ENCODE peak calls at places on chromosome 18, in nine cellular contexts. P is dorsolateral prefrontal cortex; V is caudate nucleus; Q is SJSA1; F is CD8-positive, alpha-beta T cell; U is GM23248; B is CD4-positive, alpha-beta T cell; I is psoas muscle; S is uterus. E is an unnamed sample.
A peak's percentile ranks its signal among the peaks of the same experiment; 100 is the strongest.

GRCh38 chr18:48728204-48728833 is 189.5 kb downstream of the CTIF start:
- DNase-seq in P (no peak), B (no peak), Q (peak; percentile 84), I (no peak), S (no peak), F (no peak), V (no peak), U (peak; percentile 97), E (no peak)

GRCh38 chr18:62814114-62814759 is 98.9 kb downstream of the PHLPP1 start:
- DNase-seq in F (no peak), Q (no peak), S (no peak), U (no peak), I (no peak), B (no peak), P (no peak), V (no peak), E (no peak)

GRCh38 chr18:47215554-47216138 is 35.8 kb downstream of the SKOR2 start:
- DNase-seq in Q (peak; percentile 14), F (no peak), S (no peak), B (no peak), P (peak; percentile 34), V (no peak), I (no peak), U (peak; percentile 72), E (peak; percentile 16)

GRCh38 chr18:10912790-10913560 is 236.4 kb downstream of the PIEZO2 start:
- DNase-seq in B (no peak), V (no peak), F (no peak), S (no peak), Q (peak; percentile 39), U (peak; percentile 70), I (no peak), P (no peak), E (no peak)

GRCh38 chr18:9989481-9989880 is 75.7 kb downstream of the VAPA start:
- DNase-seq in Q (no peak), V (no peak), B (no peak), F (no peak), U (no peak), S (peak; percentile 34), I (no peak), P (no peak), E (no peak)

GRCh38 chr18:24369420-24369819 is 28.2 kb downstream of the OSBPL1A start:
- DNase-seq in Q (no peak), U (peak; percentile 3), V (no peak), B (no peak), S (no peak), I (no peak), F (no peak), P (no peak), E (no peak)

GRCh38 chr18:68840554-68841263 is 42.8 kb downstream of the CCDC102B start:
- DNase-seq in V (no peak), P (no peak), S (peak; percentile 35), B (no peak), U (peak; percentile 95), F (no peak), I (no peak), Q (peak; percentile 85), E (no peak)

GRCh38 chr18:49206717-49207116 is 253.7 kb downstream of the DYM start:
- DNase-seq in P (no peak), S (no peak), F (no peak), B (no peak), U (peak; percentile 45), I (no peak), V (no peak), Q (no peak), E (no peak)

GRCh38 chr18:12621737-12622306 is 36.1 kb downstream of the SPIRE1 start:
- DNase-seq in F (no peak), B (no peak), U (peak; percentile 96), P (no peak), S (no peak), V (no peak), I (no peak), Q (no peak), E (no peak)

GRCh38 chr18:55735969-55736368 is 148.0 kb upstream of the TCF4 start:
- DNase-seq in I (no peak), S (no peak), U (no peak), Q (no peak), P (no peak), F (no peak), B (no peak), V (no peak), E (no peak)

GRCh38 chr18:13261658-13262357 is 43.2 kb downstream of the LDLRAD4 start:
- DNase-seq in Q (no peak), I (no peak), F (no peak), U (no peak), S (no peak), V (no peak), B (no peak), P (no peak), E (no peak)

GRCh38 chr18:5941869-5942268 is 46.5 kb upstream of the TMEM200C start:
- DNase-seq in S (no peak), F (no peak), I (no peak), U (no peak), P (no peak), V (no peak), Q (no peak), B (no peak), E (no peak)

GRCh38 chr18:32049393-32050161 is 31.0 kb downstream of the RNF125 start:
- DNase-seq in B (peak; percentile 19), I (peak; percentile 56), U (peak; percentile 20), V (no peak), P (no peak), F (peak; percentile 40), Q (no peak), S (no peak), E (peak; percentile 18)

GRCh38 chr18:42915240-42915791 is 200.2 kb downstream of the RIT2 start:
- DNase-seq in B (no peak), V (no peak), I (no peak), U (no peak), F (no peak), Q (no peak), S (no peak), P (no peak), E (no peak)

GRCh38 chr18:13621886-13622619 is 104.3 kb downstream of the FAM210A start:
- DNase-seq in P (no peak), S (no peak), B (no peak), Q (no peak), F (no peak), V (no peak), I (no peak), U (no peak), E (no peak)

GRCh38 chr18:22682720-22683119 is 250.4 kb upstream of the RBBP8 start:
- DNase-seq in V (no peak), S (no peak), B (no peak), U (no peak), P (no peak), Q (no peak), I (no peak), F (no peak), E (no peak)
- H3K27ac ChIP-seq in V (no peak overlapping the region), S (peak overlapping the region; percentile 62), B (no peak overlapping the region), U (no peak overlapping the region), P (no peak overlapping the region), Q (no peak overlapping the region), I (no peak overlapping the region), F (no peak overlapping the region), E (no peak overlapping the region)

GRCh38 chr18:54223568-54224241 is 764 bp downstream of the MBD2 start:
- DNase-seq in B (peak; percentile 41), I (peak; percentile 66), V (no peak), S (peak; percentile 83), U (peak; percentile 95), P (no peak), Q (peak; percentile 47), F (peak; percentile 8), E (no peak)

GRCh38 chr18:54218299-54218698 is 6.2 kb downstream of the MBD2 start:
- DNase-seq in U (no peak), V (no peak), B (no peak), P (no peak), Q (no peak), F (no peak), I (no peak), S (no peak), E (no peak)

GRCh38 chr18:54220406-54220805 is 4.1 kb downstream of the MBD2 start:
- DNase-seq in S (no peak), F (no peak), Q (no peak), I (no peak), P (no peak), B (no peak), V (no peak), U (no peak), E (no peak)

GRCh38 chr18:54224379-54225014 is at the start of gene MBD2:
- DNase-seq in B (peak; percentile 87), V (peak; percentile 90), I (peak; percentile 97), P (peak; percentile 94), Q (peak; percentile 97), F (peak; percentile 91), S (peak; percentile 93), U (peak; percentile 99), E (peak; percentile 86)

DNA sequence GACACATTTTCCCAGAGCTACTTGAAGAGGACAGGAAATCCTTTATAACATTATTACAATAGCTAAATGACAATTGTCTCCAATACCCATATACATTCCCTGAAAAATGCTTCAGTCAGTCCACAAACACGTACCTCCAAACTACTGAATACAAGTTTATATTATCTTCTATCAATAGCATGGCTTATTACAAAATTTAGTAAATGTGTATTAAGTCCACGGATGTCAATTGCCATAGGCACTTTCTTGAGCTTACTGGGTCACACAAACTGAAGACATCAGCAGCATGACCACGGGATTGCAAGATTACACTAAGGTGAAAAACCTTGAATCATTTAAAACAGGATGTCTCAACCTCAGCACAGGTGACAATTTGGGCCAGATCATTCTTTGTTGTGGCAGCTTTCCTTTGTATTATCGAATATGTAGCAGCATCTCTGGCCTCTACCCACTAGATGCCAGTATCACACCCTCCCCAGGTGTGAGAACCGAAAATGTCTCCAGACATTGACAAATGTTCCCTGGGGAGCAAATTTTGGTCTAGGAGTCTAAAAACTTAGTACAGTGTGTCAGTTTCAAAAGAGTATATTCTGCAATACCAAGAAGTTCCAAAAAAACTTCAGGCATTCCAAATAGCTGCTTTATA is 1.4 kb downstream of the MBD2 start:
- DNase-seq in S (no peak), V (no peak), P (no peak), Q (no peak), I (no peak), F (peak; percentile 25), B (peak; percentile 59), U (no peak), E (no peak)
- H3K27ac ChIP-seq in S (peak overlapping the region; percentile 76), V (no peak overlapping the region), P (no peak overlapping the region), Q (no peak overlapping the region), I (peak overlapping the region; percentile 62), F (peak overlapping the region; percentile 17), B (peak overlapping the region; percentile 55), U (peak overlapping the region; percentile 87), E (no peak overlapping the region)

DNA sequence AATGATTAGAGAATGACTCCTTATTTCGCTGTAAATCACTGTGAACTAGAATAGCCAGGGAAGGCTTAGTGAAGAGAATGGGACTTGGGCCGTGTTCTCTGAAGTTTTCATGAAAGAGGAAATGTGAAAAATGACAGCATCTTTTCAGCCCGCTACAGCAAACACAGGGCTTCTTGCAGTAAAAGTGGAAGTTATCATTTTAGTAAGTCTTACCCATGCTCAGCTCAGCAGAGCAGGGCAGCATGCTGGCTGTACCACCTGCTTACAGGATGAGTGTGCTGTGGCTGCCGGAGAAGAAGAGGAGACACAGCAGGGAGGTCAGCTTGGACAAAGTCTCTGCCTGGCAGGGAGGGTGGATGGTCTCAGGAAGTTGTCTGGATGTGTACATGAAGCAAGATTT is 300.7 kb upstream of the DLGAP1 start:
- DNase-seq in I (no peak), S (no peak), U (no peak), B (no peak), F (no peak), V (no peak), P (no peak), Q (no peak), E (no peak)
- H3K27ac ChIP-seq in I (no peak overlapping the region), S (no peak overlapping the region), U (no peak overlapping the region), B (no peak overlapping the region), F (no peak overlapping the region), V (no peak overlapping the region), P (no peak overlapping the region), Q (no peak overlapping the region), E (no peak overlapping the region)

GRCh38 chr18:58391113-58391892 is 237.6 kb downstream of the ALPK2 start:
- DNase-seq in I (no peak), S (no peak), P (no peak), U (no peak), V (no peak), F (no peak), B (no peak), Q (no peak), E (no peak)
- H3K27ac ChIP-seq in I (peak overlapping the region; percentile 74), S (peak overlapping the region; percentile 76), P (no peak overlapping the region), U (no peak overlapping the region), V (no peak overlapping the region), F (no peak overlapping the region), B (no peak overlapping the region), Q (no peak overlapping the region), E (no peak overlapping the region)

E was measured in substantia nigra.